ENCODE peak calls at places on chromosomes 5 and 9, in ten cellular contexts. Y, C, A, U, Z, L, E, P, G and S are unnamed samples.

GRCh38 chr5:135034186-135034962 is at the start of gene PITX1:
- DNase-seq in C (no peak), A (no peak), Y (peak; percentile 19), G (peak; percentile 59), E (peak; percentile 73), Z (no peak), L (peak; percentile 70), P (no peak), U (peak; percentile 81), S (peak; percentile 64)

GRCh38 chr5:122311888-122312669 is at the start of gene SNCAIP:
- DNase-seq in A (peak; percentile 76), C (no peak), Y (peak; percentile 8), E (peak; percentile 47), G (peak; percentile 46), U (peak; percentile 57), Z (peak; percentile 76), P (no peak), L (peak; percentile 11), S (no peak)

GRCh38 chr5:165139262-165139661 is 1633.8 kb downstream of the MAT2B start:
- DNase-seq in A (no peak), Y (no peak), G (no peak), P (no peak), Z (no peak), U (no peak), C (no peak), E (no peak), L (no peak), S (no peak)

GRCh38 chr9:91789941-91790340 is 160.1 kb downstream of the ROR2 start:
- DNase-seq in G (peak; percentile 45), Y (no peak), A (no peak), U (no peak), Z (no peak), P (no peak), L (no peak), E (peak; percentile 20), C (no peak), S (no peak)

GRCh38 chr9:126804696-126805545 is at the start of gene ZBTB43:
- DNase-seq in E (peak; percentile 94), C (peak; percentile 85), U (peak; percentile 99), Z (peak; percentile 97), A (peak; percentile 97), Y (peak; percentile 79), L (peak; percentile 95), G (peak; percentile 97), P (peak; percentile 96), S (peak; percentile 98)

GRCh38 chr5:168653611-168654010 is 74.4 kb upstream of the PANK3 start:
- DNase-seq in G (no peak), C (no peak), A (no peak), U (peak; percentile 53), P (no peak), Y (no peak), E (no peak), L (no peak), Z (no peak), S (no peak)

GRCh38 chr5:93596676-93597441 is 13.8 kb downstream of the NR2F1 start:
- DNase-seq in Z (no peak), C (no peak), P (no peak), U (no peak), E (peak; percentile 74), G (no peak), A (no peak), Y (no peak), L (peak; percentile 32), S (no peak)

GRCh38 chr5:137825165-137825564 is 42.5 kb upstream of the MYOT start:
- DNase-seq in A (no peak), Z (no peak), E (peak; percentile 44), U (no peak), C (no peak), G (peak; percentile 25), L (peak; percentile 77), P (no peak), Y (no peak), S (no peak)

GRCh38 chr9:109935406-109936087 is 155.5 kb downstream of the PALM2AKAP2 start:
- DNase-seq in E (peak; percentile 47), Z (no peak), C (no peak), L (no peak), Y (no peak), A (no peak), P (no peak), U (no peak), G (peak; percentile 21), S (no peak)

GRCh38 chr9:109969559-109970237 is 189.7 kb downstream of the PALM2AKAP2 start:
- DNase-seq in C (no peak), A (no peak), Z (no peak), L (no peak), Y (no peak), E (no peak), U (peak; percentile 11), G (no peak), P (no peak), S (no peak)

GRCh38 chr5:140346348-140347221 is at the start of gene HBEGF:
- DNase-seq in A (peak; percentile 86), G (peak; percentile 75), P (peak; percentile 39), L (peak; percentile 69), U (peak; percentile 79), C (no peak), E (peak; percentile 69), Y (no peak), Z (peak; percentile 87), S (peak; percentile 76)

GRCh38 chr5:79235222-79235577 is 731 bp upstream of the JMY start:
- DNase-seq in C (no peak), U (peak; percentile 15), Y (no peak), Z (no peak), G (peak; percentile 26), E (peak; percentile 55), P (no peak), L (peak; percentile 15), A (no peak), S (peak; percentile 46)

GRCh38 chr9:28650327-28650726 is 1077.0 kb upstream of the C9orf72 start:
- DNase-seq in Z (no peak), G (no peak), C (no peak), L (no peak), E (no peak), P (no peak), Y (no peak), U (no peak), A (no peak), S (no peak)

GRCh38 chr5:133387621-133388020 is 224.7 kb downstream of the FSTL4 start:
- DNase-seq in Z (no peak), P (no peak), A (peak; percentile 59), C (no peak), G (no peak), L (no peak), E (no peak), U (no peak), Y (no peak), S (no peak)